ENCODE peak calls at places on chromosomes 16 and 17, in four cellular contexts. One of them, this sample, is unnamed.

GRCh38 chr17:58517378-58517927 is 3.0 kb upstream of the MTMR4 start:
- DNase-seq in activated naive CD8-positive, alpha-beta T cell treated with anti-CD3 and anti-CD28 coated beads, Interleukin-2, amount 50 U/mL, for 16 hours: no peak
- DNase-seq in T-helper 9 cell: no peak
- DNase-seq in H54: no peak
- DNase-seq in this sample: no peak

GRCh38 chr16:3625911-3626732 is 14.7 kb upstream of the SLX4 start:
- DNase-seq in activated naive CD8-positive, alpha-beta T cell treated with anti-CD3 and anti-CD28 coated beads, Interleukin-2, amount 50 U/mL, for 16 hours: no peak
- DNase-seq in T-helper 9 cell: no peak
- DNase-seq in H54: no peak
- DNase-seq in this sample: no peak

GRCh38 chr16:12171706-12172105 is 195.2 kb downstream of the SNX29 start:
- DNase-seq in activated naive CD8-positive, alpha-beta T cell treated with anti-CD3 and anti-CD28 coated beads, Interleukin-2, amount 50 U/mL, for 16 hours: no peak
- DNase-seq in T-helper 9 cell: no peak
- DNase-seq in H54: no peak
- DNase-seq in this sample: no peak

GRCh38 chr16:59342669-59343068 is 608.6 kb upstream of the GOT2 start:
- DNase-seq in activated naive CD8-positive, alpha-beta T cell treated with anti-CD3 and anti-CD28 coated beads, Interleukin-2, amount 50 U/mL, for 16 hours: no peak
- DNase-seq in T-helper 9 cell: no peak
- DNase-seq in H54: no peak
- DNase-seq in this sample: no peak

GRCh38 chr17:40099627-40100418 is 566 bp downstream of the NR1D1 start:
- DNase-seq in activated naive CD8-positive, alpha-beta T cell treated with anti-CD3 and anti-CD28 coated beads, Interleukin-2, amount 50 U/mL, for 16 hours: no peak
- DNase-seq in T-helper 9 cell: no peak
- DNase-seq in H54: no peak
- DNase-seq in this sample: no peak

GRCh38 chr16:84255050-84255810 is 15.4 kb upstream of the KCNG4 start:
- DNase-seq in activated naive CD8-positive, alpha-beta T cell treated with anti-CD3 and anti-CD28 coated beads, Interleukin-2, amount 50 U/mL, for 16 hours: no peak
- DNase-seq in T-helper 9 cell: no peak
- DNase-seq in H54: no peak
- DNase-seq in this sample: no peak

GRCh38 chr16:3876695-3877094 is 3.8 kb downstream of the CREBBP start:
- DNase-seq in activated naive CD8-positive, alpha-beta T cell treated with anti-CD3 and anti-CD28 coated beads, Interleukin-2, amount 50 U/mL, for 16 hours: no peak
- DNase-seq in T-helper 9 cell: no peak
- DNase-seq in H54: peak
- DNase-seq in this sample: no peak

GRCh38 chr16:12323007-12323699 is 346.6 kb downstream of the SNX29 start:
- DNase-seq in activated naive CD8-positive, alpha-beta T cell treated with anti-CD3 and anti-CD28 coated beads, Interleukin-2, amount 50 U/mL, for 16 hours: peak
- DNase-seq in T-helper 9 cell: no peak
- DNase-seq in H54: no peak
- DNase-seq in this sample: no peak

GRCh38 chr17:80372456-80372855 is 42.5 kb upstream of the ENDOV start:
- DNase-seq in activated naive CD8-positive, alpha-beta T cell treated with anti-CD3 and anti-CD28 coated beads, Interleukin-2, amount 50 U/mL, for 16 hours: no peak
- DNase-seq in T-helper 9 cell: no peak
- DNase-seq in H54: no peak
- DNase-seq in this sample: no peak

GRCh38 chr17:3983945-3984484 is 19.8 kb upstream of the ATP2A3 start:
- DNase-seq in activated naive CD8-positive, alpha-beta T cell treated with anti-CD3 and anti-CD28 coated beads, Interleukin-2, amount 50 U/mL, for 16 hours: no peak
- DNase-seq in T-helper 9 cell: no peak
- DNase-seq in H54: peak
- DNase-seq in this sample: no peak

GRCh38 chr17:74457146-74457819 is 9.2 kb upstream of the CD300A start:
- DNase-seq in activated naive CD8-positive, alpha-beta T cell treated with anti-CD3 and anti-CD28 coated beads, Interleukin-2, amount 50 U/mL, for 16 hours: peak
- DNase-seq in T-helper 9 cell: peak
- DNase-seq in H54: peak
- DNase-seq in this sample: peak

GRCh38 chr16:22291860-22292692 is 5.1 kb upstream of the POLR3E start:
- DNase-seq in activated naive CD8-positive, alpha-beta T cell treated with anti-CD3 and anti-CD28 coated beads, Interleukin-2, amount 50 U/mL, for 16 hours: no peak
- DNase-seq in T-helper 9 cell: no peak
- DNase-seq in H54: no peak
- DNase-seq in this sample: no peak

GRCh38 chr16:2388139-2388874 is 40.9 kb upstream of the CCNF start:
- DNase-seq in activated naive CD8-positive, alpha-beta T cell treated with anti-CD3 and anti-CD28 coated beads, Interleukin-2, amount 50 U/mL, for 16 hours: no peak
- DNase-seq in T-helper 9 cell: no peak
- DNase-seq in H54: no peak
- DNase-seq in this sample: no peak

GRCh38 chr16:85279874-85280545 is 167.7 kb upstream of the CIBAR2 start:
- DNase-seq in activated naive CD8-positive, alpha-beta T cell treated with anti-CD3 and anti-CD28 coated beads, Interleukin-2, amount 50 U/mL, for 16 hours: no peak
- DNase-seq in T-helper 9 cell: no peak
- DNase-seq in H54: no peak
- DNase-seq in this sample: no peak

GRCh38 chr17:20208717-20209116 is 199.6 kb downstream of the SPECC1 start:
- DNase-seq in activated naive CD8-positive, alpha-beta T cell treated with anti-CD3 and anti-CD28 coated beads, Interleukin-2, amount 50 U/mL, for 16 hours: no peak
- DNase-seq in T-helper 9 cell: no peak
- DNase-seq in H54: no peak
- DNase-seq in this sample: no peak

GRCh38 chr17:386145-386876 is 33.7 kb upstream of the RPH3AL start:
- DNase-seq in activated naive CD8-positive, alpha-beta T cell treated with anti-CD3 and anti-CD28 coated beads, Interleukin-2, amount 50 U/mL, for 16 hours: peak
- DNase-seq in T-helper 9 cell: peak
- DNase-seq in H54: peak
- DNase-seq in this sample: peak

GRCh38 chr16:75257886-75258806 is 6.7 kb upstream of the BCAR1 start:
- DNase-seq in activated naive CD8-positive, alpha-beta T cell treated with anti-CD3 and anti-CD28 coated beads, Interleukin-2, amount 50 U/mL, for 16 hours: no peak
- DNase-seq in T-helper 9 cell: no peak
- DNase-seq in H54: no peak
- DNase-seq in this sample: no peak

GRCh38 chr17:70071127-70071526 is 3.9 kb upstream of the KCNJ16 start:
- DNase-seq in activated naive CD8-positive, alpha-beta T cell treated with anti-CD3 and anti-CD28 coated beads, Interleukin-2, amount 50 U/mL, for 16 hours: no peak
- DNase-seq in T-helper 9 cell: no peak
- DNase-seq in H54: no peak
- DNase-seq in this sample: no peak

GRCh38 chr17:81391964-81392908 is 3.0 kb upstream of the BAHCC1 start:
- DNase-seq in activated naive CD8-positive, alpha-beta T cell treated with anti-CD3 and anti-CD28 coated beads, Interleukin-2, amount 50 U/mL, for 16 hours: no peak
- DNase-seq in T-helper 9 cell: no peak
- DNase-seq in H54: no peak
- DNase-seq in this sample: no peak

GRCh38 chr17:51435641-51436091 is 175.3 kb downstream of the UTP18 start:
- DNase-seq in activated naive CD8-positive, alpha-beta T cell treated with anti-CD3 and anti-CD28 coated beads, Interleukin-2, amount 50 U/mL, for 16 hours: no peak
- DNase-seq in T-helper 9 cell: peak
- DNase-seq in H54: peak
- DNase-seq in this sample: peak

GRCh38 chr17:72063756-72064461 is 56.9 kb upstream of the SOX9 start:
- DNase-seq in activated naive CD8-positive, alpha-beta T cell treated with anti-CD3 and anti-CD28 coated beads, Interleukin-2, amount 50 U/mL, for 16 hours: no peak
- DNase-seq in T-helper 9 cell: no peak
- DNase-seq in H54: peak
- DNase-seq in this sample: no peak

GRCh38 chr17:79702071-79702470 is 28.7 kb upstream of the ENPP7 start:
- DNase-seq in activated naive CD8-positive, alpha-beta T cell treated with anti-CD3 and anti-CD28 coated beads, Interleukin-2, amount 50 U/mL, for 16 hours: no peak
- DNase-seq in T-helper 9 cell: no peak
- DNase-seq in H54: no peak
- DNase-seq in this sample: no peak

GRCh38 chr16:2979669-2980226 is 498 bp downstream of the PKMYT1 start:
- DNase-seq in activated naive CD8-positive, alpha-beta T cell treated with anti-CD3 and anti-CD28 coated beads, Interleukin-2, amount 50 U/mL, for 16 hours: no peak
- DNase-seq in T-helper 9 cell: no peak
- DNase-seq in H54: peak
- DNase-seq in this sample: no peak

GRCh38 chr17:31085563-31085962 is 9.2 kb upstream of the NF1 start:
- DNase-seq in activated naive CD8-positive, alpha-beta T cell treated with anti-CD3 and anti-CD28 coated beads, Interleukin-2, amount 50 U/mL, for 16 hours: no peak
- DNase-seq in T-helper 9 cell: no peak
- DNase-seq in H54: no peak
- DNase-seq in this sample: no peak

GRCh38 chr17:29642171-29642611 is 19.5 kb upstream of the CORO6 start:
- DNase-seq in activated naive CD8-positive, alpha-beta T cell treated with anti-CD3 and anti-CD28 coated beads, Interleukin-2, amount 50 U/mL, for 16 hours: no peak
- DNase-seq in T-helper 9 cell: no peak
- DNase-seq in H54: no peak
- DNase-seq in this sample: no peak

GRCh38 chr17:75854111-75854748 is 905 bp downstream of the WBP2 start:
- DNase-seq in activated naive CD8-positive, alpha-beta T cell treated with anti-CD3 and anti-CD28 coated beads, Interleukin-2, amount 50 U/mL, for 16 hours: no peak
- DNase-seq in T-helper 9 cell: no peak
- DNase-seq in H54: peak
- DNase-seq in this sample: no peak

GRCh38 chr17:57597531-57598453 is 147.3 kb downstream of the CCDC182 start:
- DNase-seq in activated naive CD8-positive, alpha-beta T cell treated with anti-CD3 and anti-CD28 coated beads, Interleukin-2, amount 50 U/mL, for 16 hours: no peak
- DNase-seq in T-helper 9 cell: no peak
- DNase-seq in H54: peak
- DNase-seq in this sample: no peak

GRCh38 chr17:75238684-75239191 is 22.7 kb downstream of the GGA3 start:
- DNase-seq in activated naive CD8-positive, alpha-beta T cell treated with anti-CD3 and anti-CD28 coated beads, Interleukin-2, amount 50 U/mL, for 16 hours: peak
- DNase-seq in T-helper 9 cell: peak
- DNase-seq in H54: peak
- DNase-seq in this sample: no peak

GRCh38 chr16:69406780-69407331 is 17.6 kb upstream of the CYB5B start:
- DNase-seq in activated naive CD8-positive, alpha-beta T cell treated with anti-CD3 and anti-CD28 coated beads, Interleukin-2, amount 50 U/mL, for 16 hours: no peak
- DNase-seq in T-helper 9 cell: no peak
- DNase-seq in H54: peak
- DNase-seq in this sample: no peak

GRCh38 chr17:78997231-78997741 is 12.3 kb downstream of the CANT1 start:
- DNase-seq in activated naive CD8-positive, alpha-beta T cell treated with anti-CD3 and anti-CD28 coated beads, Interleukin-2, amount 50 U/mL, for 16 hours: no peak
- DNase-seq in T-helper 9 cell: no peak
- DNase-seq in H54: no peak
- DNase-seq in this sample: no peak

GRCh38 chr16:57754354-57755060 is 18.9 kb downstream of the KATNB1 start:
- DNase-seq in activated naive CD8-positive, alpha-beta T cell treated with anti-CD3 and anti-CD28 coated beads, Interleukin-2, amount 50 U/mL, for 16 hours: no peak
- DNase-seq in T-helper 9 cell: no peak
- DNase-seq in H54: no peak
- DNase-seq in this sample: no peak

GRCh38 chr17:83025636-83026280 is 53.7 kb upstream of the METRNL start:
- DNase-seq in activated naive CD8-positive, alpha-beta T cell treated with anti-CD3 and anti-CD28 coated beads, Interleukin-2, amount 50 U/mL, for 16 hours: no peak
- DNase-seq in T-helper 9 cell: no peak
- DNase-seq in H54: no peak
- DNase-seq in this sample: no peak

GRCh38 chr16:72657791-72658190 is 390.1 kb downstream of the ZFHX3 start:
- DNase-seq in activated naive CD8-positive, alpha-beta T cell treated with anti-CD3 and anti-CD28 coated beads, Interleukin-2, amount 50 U/mL, for 16 hours: no peak
- DNase-seq in T-helper 9 cell: no peak
- DNase-seq in H54: no peak
- DNase-seq in this sample: no peak

GRCh38 chr17:60390223-60390622 is 1.7 kb downstream of the USP32 start:
- DNase-seq in activated naive CD8-positive, alpha-beta T cell treated with anti-CD3 and anti-CD28 coated beads, Interleukin-2, amount 50 U/mL, for 16 hours: no peak
- DNase-seq in T-helper 9 cell: no peak
- DNase-seq in H54: no peak
- DNase-seq in this sample: no peak

GRCh38 chr17:48671697-48672171 is 45.6 kb upstream of the HOXB9 start:
- DNase-seq in activated naive CD8-positive, alpha-beta T cell treated with anti-CD3 and anti-CD28 coated beads, Interleukin-2, amount 50 U/mL, for 16 hours: peak
- DNase-seq in T-helper 9 cell: peak
- DNase-seq in H54: peak
- DNase-seq in this sample: peak

GRCh38 chr16:12661656-12662172 is 142.0 kb downstream of the CPPED1 start:
- DNase-seq in activated naive CD8-positive, alpha-beta T cell treated with anti-CD3 and anti-CD28 coated beads, Interleukin-2, amount 50 U/mL, for 16 hours: no peak
- DNase-seq in T-helper 9 cell: no peak
- DNase-seq in H54: no peak
- DNase-seq in this sample: no peak

GRCh38 chr17:50868594-50868993 is 2.4 kb upstream of the TOB1 start:
- DNase-seq in activated naive CD8-positive, alpha-beta T cell treated with anti-CD3 and anti-CD28 coated beads, Interleukin-2, amount 50 U/mL, for 16 hours: no peak
- DNase-seq in T-helper 9 cell: no peak
- DNase-seq in H54: no peak
- DNase-seq in this sample: no peak

GRCh38 chr17:61757168-61757567 is 106.2 kb downstream of the BRIP1 start:
- DNase-seq in activated naive CD8-positive, alpha-beta T cell treated with anti-CD3 and anti-CD28 coated beads, Interleukin-2, amount 50 U/mL, for 16 hours: no peak
- DNase-seq in T-helper 9 cell: no peak
- DNase-seq in H54: no peak
- DNase-seq in this sample: no peak

This sample was measured in T-helper 22 cell.